ENCODE peak calls at places on chromosome 3, in four cellular contexts. One of them, this sample, is unnamed.

GRCh38 chr3:125401402-125401801 is 26.3 kb upstream of the ZNF148 start:
- DNase-seq in endothelial cell: no peak
- DNase-seq in activated T-helper 1 cell treated with anti-CD3 and anti-CD28 coated beads, Interleukin-12 subunit alpha, Interleukin-12 subunit beta, Interleukin-2, Interleukin-4 antibody, amounts not matched to agents 30 ng/mL and 10 ng/mL and 1 ng/mL, durations not matched to agents 14 hours and 24 hours and 36 hours: no peak
- DNase-seq in SW 1271: no peak
- DNase-seq in this sample: peak

GRCh38 chr3:10470666-10471336 is 34.6 kb downstream of the ATP2B2 start:
- DNase-seq in endothelial cell: peak
- DNase-seq in activated T-helper 1 cell treated with anti-CD3 and anti-CD28 coated beads, Interleukin-12 subunit alpha, Interleukin-12 subunit beta, Interleukin-2, Interleukin-4 antibody, amounts not matched to agents 30 ng/mL and 10 ng/mL and 1 ng/mL, durations not matched to agents 14 hours and 24 hours and 36 hours: no peak
- DNase-seq in SW 1271: no peak
- DNase-seq in this sample: no peak

GRCh38 chr3:88876724-88877123 is 230.7 kb upstream of the EPHA3 start:
- DNase-seq in endothelial cell: no peak
- DNase-seq in activated T-helper 1 cell treated with anti-CD3 and anti-CD28 coated beads, Interleukin-12 subunit alpha, Interleukin-12 subunit beta, Interleukin-2, Interleukin-4 antibody, amounts not matched to agents 30 ng/mL and 10 ng/mL and 1 ng/mL, durations not matched to agents 14 hours and 24 hours and 36 hours: no peak
- DNase-seq in SW 1271: no peak
- DNase-seq in this sample: no peak

GRCh38 chr3:14317057-14317553 is 85.3 kb upstream of the SLC6A6 start:
- DNase-seq in endothelial cell: no peak
- DNase-seq in activated T-helper 1 cell treated with anti-CD3 and anti-CD28 coated beads, Interleukin-12 subunit alpha, Interleukin-12 subunit beta, Interleukin-2, Interleukin-4 antibody, amounts not matched to agents 30 ng/mL and 10 ng/mL and 1 ng/mL, durations not matched to agents 14 hours and 24 hours and 36 hours: no peak
- DNase-seq in SW 1271: no peak
- DNase-seq in this sample: no peak

GRCh38 chr3:94671078-94671477 is 608.2 kb downstream of the NSUN3 start:
- DNase-seq in endothelial cell: no peak
- DNase-seq in activated T-helper 1 cell treated with anti-CD3 and anti-CD28 coated beads, Interleukin-12 subunit alpha, Interleukin-12 subunit beta, Interleukin-2, Interleukin-4 antibody, amounts not matched to agents 30 ng/mL and 10 ng/mL and 1 ng/mL, durations not matched to agents 14 hours and 24 hours and 36 hours: no peak
- DNase-seq in SW 1271: no peak
- DNase-seq in this sample: no peak

GRCh38 chr3:194275721-194276120 is 75.4 kb downstream of the CPN2 start:
- DNase-seq in endothelial cell: no peak
- DNase-seq in activated T-helper 1 cell treated with anti-CD3 and anti-CD28 coated beads, Interleukin-12 subunit alpha, Interleukin-12 subunit beta, Interleukin-2, Interleukin-4 antibody, amounts not matched to agents 30 ng/mL and 10 ng/mL and 1 ng/mL, durations not matched to agents 14 hours and 24 hours and 36 hours: no peak
- DNase-seq in SW 1271: no peak
- DNase-seq in this sample: no peak

GRCh38 chr3:136698361-136698760 is 53.8 kb downstream of the STAG1 start:
- DNase-seq in endothelial cell: no peak
- DNase-seq in activated T-helper 1 cell treated with anti-CD3 and anti-CD28 coated beads, Interleukin-12 subunit alpha, Interleukin-12 subunit beta, Interleukin-2, Interleukin-4 antibody, amounts not matched to agents 30 ng/mL and 10 ng/mL and 1 ng/mL, durations not matched to agents 14 hours and 24 hours and 36 hours: no peak
- DNase-seq in SW 1271: no peak
- DNase-seq in this sample: no peak

GRCh38 chr3:13770390-13771169 is 109.3 kb downstream of the WNT7A start:
- DNase-seq in endothelial cell: peak
- DNase-seq in activated T-helper 1 cell treated with anti-CD3 and anti-CD28 coated beads, Interleukin-12 subunit alpha, Interleukin-12 subunit beta, Interleukin-2, Interleukin-4 antibody, amounts not matched to agents 30 ng/mL and 10 ng/mL and 1 ng/mL, durations not matched to agents 14 hours and 24 hours and 36 hours: no peak
- DNase-seq in SW 1271: no peak
- DNase-seq in this sample: no peak

GRCh38 chr3:118128886-118129285 is 905.8 kb downstream of the IGSF11 start:
- DNase-seq in endothelial cell: no peak
- DNase-seq in activated T-helper 1 cell treated with anti-CD3 and anti-CD28 coated beads, Interleukin-12 subunit alpha, Interleukin-12 subunit beta, Interleukin-2, Interleukin-4 antibody, amounts not matched to agents 30 ng/mL and 10 ng/mL and 1 ng/mL, durations not matched to agents 14 hours and 24 hours and 36 hours: no peak
- DNase-seq in SW 1271: no peak
- DNase-seq in this sample: peak

GRCh38 chr3:124250053-124250452 is 258.1 kb upstream of the ROPN1 start:
- DNase-seq in endothelial cell: peak
- DNase-seq in activated T-helper 1 cell treated with anti-CD3 and anti-CD28 coated beads, Interleukin-12 subunit alpha, Interleukin-12 subunit beta, Interleukin-2, Interleukin-4 antibody, amounts not matched to agents 30 ng/mL and 10 ng/mL and 1 ng/mL, durations not matched to agents 14 hours and 24 hours and 36 hours: no peak
- DNase-seq in SW 1271: no peak
- DNase-seq in this sample: no peak

GRCh38 chr3:123031051-123031450 is 3.5 kb upstream of the SEMA5B start:
- DNase-seq in endothelial cell: no peak
- DNase-seq in activated T-helper 1 cell treated with anti-CD3 and anti-CD28 coated beads, Interleukin-12 subunit alpha, Interleukin-12 subunit beta, Interleukin-2, Interleukin-4 antibody, amounts not matched to agents 30 ng/mL and 10 ng/mL and 1 ng/mL, durations not matched to agents 14 hours and 24 hours and 36 hours: no peak
- DNase-seq in SW 1271: no peak
- DNase-seq in this sample: no peak

GRCh38 chr3:108089544-108089943 is 1.3 kb downstream of the CD47 start:
- DNase-seq in endothelial cell: no peak
- DNase-seq in activated T-helper 1 cell treated with anti-CD3 and anti-CD28 coated beads, Interleukin-12 subunit alpha, Interleukin-12 subunit beta, Interleukin-2, Interleukin-4 antibody, amounts not matched to agents 30 ng/mL and 10 ng/mL and 1 ng/mL, durations not matched to agents 14 hours and 24 hours and 36 hours: no peak
- DNase-seq in SW 1271: no peak
- DNase-seq in this sample: no peak

GRCh38 chr3:105763674-105764036 is 105.2 kb downstream of the CBLB start:
- DNase-seq in endothelial cell: no peak
- DNase-seq in activated T-helper 1 cell treated with anti-CD3 and anti-CD28 coated beads, Interleukin-12 subunit alpha, Interleukin-12 subunit beta, Interleukin-2, Interleukin-4 antibody, amounts not matched to agents 30 ng/mL and 10 ng/mL and 1 ng/mL, durations not matched to agents 14 hours and 24 hours and 36 hours: no peak
- DNase-seq in SW 1271: no peak
- DNase-seq in this sample: no peak

GRCh38 chr3:23430781-23431423 is 227.8 kb downstream of the UBE2E2 start:
- DNase-seq in endothelial cell: no peak
- DNase-seq in activated T-helper 1 cell treated with anti-CD3 and anti-CD28 coated beads, Interleukin-12 subunit alpha, Interleukin-12 subunit beta, Interleukin-2, Interleukin-4 antibody, amounts not matched to agents 30 ng/mL and 10 ng/mL and 1 ng/mL, durations not matched to agents 14 hours and 24 hours and 36 hours: no peak
- DNase-seq in SW 1271: no peak
- DNase-seq in this sample: peak

GRCh38 chr3:139774570-139775302 is 97.0 kb upstream of the NMNAT3 start:
- DNase-seq in endothelial cell: no peak
- DNase-seq in activated T-helper 1 cell treated with anti-CD3 and anti-CD28 coated beads, Interleukin-12 subunit alpha, Interleukin-12 subunit beta, Interleukin-2, Interleukin-4 antibody, amounts not matched to agents 30 ng/mL and 10 ng/mL and 1 ng/mL, durations not matched to agents 14 hours and 24 hours and 36 hours: no peak
- DNase-seq in SW 1271: no peak
- DNase-seq in this sample: peak

GRCh38 chr3:45362161-45362560 is 26.2 kb upstream of the LARS2 start:
- DNase-seq in endothelial cell: no peak
- DNase-seq in activated T-helper 1 cell treated with anti-CD3 and anti-CD28 coated beads, Interleukin-12 subunit alpha, Interleukin-12 subunit beta, Interleukin-2, Interleukin-4 antibody, amounts not matched to agents 30 ng/mL and 10 ng/mL and 1 ng/mL, durations not matched to agents 14 hours and 24 hours and 36 hours: no peak
- DNase-seq in SW 1271: no peak
- DNase-seq in this sample: no peak

GRCh38 chr3:123652346-123652984 is 67.6 kb upstream of the HACD2 start:
- DNase-seq in endothelial cell: peak
- DNase-seq in activated T-helper 1 cell treated with anti-CD3 and anti-CD28 coated beads, Interleukin-12 subunit alpha, Interleukin-12 subunit beta, Interleukin-2, Interleukin-4 antibody, amounts not matched to agents 30 ng/mL and 10 ng/mL and 1 ng/mL, durations not matched to agents 14 hours and 24 hours and 36 hours: no peak
- DNase-seq in SW 1271: peak
- DNase-seq in this sample: peak

GRCh38 chr3:45103753-45104714 is 42.1 kb downstream of the CDCP1 start:
- DNase-seq in endothelial cell: no peak
- DNase-seq in activated T-helper 1 cell treated with anti-CD3 and anti-CD28 coated beads, Interleukin-12 subunit alpha, Interleukin-12 subunit beta, Interleukin-2, Interleukin-4 antibody, amounts not matched to agents 30 ng/mL and 10 ng/mL and 1 ng/mL, durations not matched to agents 14 hours and 24 hours and 36 hours: no peak
- DNase-seq in SW 1271: no peak
- DNase-seq in this sample: no peak

GRCh38 chr3:111735271-111735758 is 123.8 kb upstream of the PHLDB2 start:
- DNase-seq in endothelial cell: no peak
- DNase-seq in activated T-helper 1 cell treated with anti-CD3 and anti-CD28 coated beads, Interleukin-12 subunit alpha, Interleukin-12 subunit beta, Interleukin-2, Interleukin-4 antibody, amounts not matched to agents 30 ng/mL and 10 ng/mL and 1 ng/mL, durations not matched to agents 14 hours and 24 hours and 36 hours: no peak
- DNase-seq in SW 1271: peak
- DNase-seq in this sample: peak

GRCh38 chr3:3998140-3998977 is 199.1 kb downstream of the LRRN1 start:
- DNase-seq in endothelial cell: peak
- DNase-seq in activated T-helper 1 cell treated with anti-CD3 and anti-CD28 coated beads, Interleukin-12 subunit alpha, Interleukin-12 subunit beta, Interleukin-2, Interleukin-4 antibody, amounts not matched to agents 30 ng/mL and 10 ng/mL and 1 ng/mL, durations not matched to agents 14 hours and 24 hours and 36 hours: peak
- DNase-seq in SW 1271: peak
- DNase-seq in this sample: peak

GRCh38 chr3:122533931-122534334 is 19.2 kb upstream of the KPNA1 start:
- DNase-seq in endothelial cell: no peak
- DNase-seq in activated T-helper 1 cell treated with anti-CD3 and anti-CD28 coated beads, Interleukin-12 subunit alpha, Interleukin-12 subunit beta, Interleukin-2, Interleukin-4 antibody, amounts not matched to agents 30 ng/mL and 10 ng/mL and 1 ng/mL, durations not matched to agents 14 hours and 24 hours and 36 hours: peak
- DNase-seq in SW 1271: peak
- DNase-seq in this sample: peak

GRCh38 chr3:55446860-55447259 is 40.2 kb downstream of the WNT5A start:
- DNase-seq in endothelial cell: no peak
- DNase-seq in activated T-helper 1 cell treated with anti-CD3 and anti-CD28 coated beads, Interleukin-12 subunit alpha, Interleukin-12 subunit beta, Interleukin-2, Interleukin-4 antibody, amounts not matched to agents 30 ng/mL and 10 ng/mL and 1 ng/mL, durations not matched to agents 14 hours and 24 hours and 36 hours: no peak
- DNase-seq in SW 1271: no peak
- DNase-seq in this sample: no peak

GRCh38 chr3:176814252-176814651 is 383.0 kb downstream of the TBL1XR1 start:
- DNase-seq in endothelial cell: peak
- DNase-seq in activated T-helper 1 cell treated with anti-CD3 and anti-CD28 coated beads, Interleukin-12 subunit alpha, Interleukin-12 subunit beta, Interleukin-2, Interleukin-4 antibody, amounts not matched to agents 30 ng/mL and 10 ng/mL and 1 ng/mL, durations not matched to agents 14 hours and 24 hours and 36 hours: no peak
- DNase-seq in SW 1271: peak
- DNase-seq in this sample: peak

This sample was measured in astrocyte of the spinal cord.